ENCODE peak calls at places on chromosome 21, in ten cellular contexts. One of them, this sample, is unnamed.

GRCh38 chr21:33299181-33299752 is 25.5 kb upstream of the IFNAR1 start:
- DNase-seq in anterior cingulate cortex: no peak
- DNase-seq in fibroblast of pulmonary artery: no peak
- DNase-seq in RWPE1: peak; percentile 48
- DNase-seq in mucosa of descending colon: no peak
- DNase-seq in stimulated activated CD4-positive, alpha-beta T cell treated with anti-CD3 and anti-CD28 coated beads, TNF-alpha, amount 100 ng/mL, for 1 hour: no peak
- DNase-seq in memory B cell: peak; percentile 25
- DNase-seq in CD4-positive, alpha-beta T cell: peak; percentile 36
- DNase-seq in cardiac muscle cell: no peak
- DNase-seq in fibroblast of lung: no peak
- DNase-seq in this sample: no peak

GRCh38 chr21:44926364-44927101 is 5.8 kb upstream of the ITGB2 start:
- DNase-seq in anterior cingulate cortex: no peak
- DNase-seq in fibroblast of pulmonary artery: no peak
- DNase-seq in RWPE1: no peak
- DNase-seq in mucosa of descending colon: no peak
- DNase-seq in stimulated activated CD4-positive, alpha-beta T cell treated with anti-CD3 and anti-CD28 coated beads, TNF-alpha, amount 100 ng/mL, for 1 hour: peak; percentile 30
- DNase-seq in memory B cell: no peak
- DNase-seq in CD4-positive, alpha-beta T cell: peak; percentile 56
- DNase-seq in cardiac muscle cell: no peak
- DNase-seq in fibroblast of lung: no peak
- DNase-seq in this sample: no peak

GRCh38 chr21:44349847-44350772 is 3.3 kb upstream of the TRPM2 start:
- DNase-seq in anterior cingulate cortex: peak; percentile 27
- DNase-seq in fibroblast of pulmonary artery: no peak
- DNase-seq in RWPE1: no peak
- DNase-seq in mucosa of descending colon: no peak
- DNase-seq in stimulated activated CD4-positive, alpha-beta T cell treated with anti-CD3 and anti-CD28 coated beads, TNF-alpha, amount 100 ng/mL, for 1 hour: no peak
- DNase-seq in memory B cell: no peak
- DNase-seq in CD4-positive, alpha-beta T cell: no peak
- DNase-seq in cardiac muscle cell: no peak
- DNase-seq in fibroblast of lung: no peak
- DNase-seq in this sample: no peak

GRCh38 chr21:27812279-27812678 is 845.4 kb upstream of the ADAMTS5 start:
- DNase-seq in anterior cingulate cortex: no peak
- DNase-seq in fibroblast of pulmonary artery: peak; percentile 24
- DNase-seq in RWPE1: no peak
- DNase-seq in mucosa of descending colon: no peak
- DNase-seq in stimulated activated CD4-positive, alpha-beta T cell treated with anti-CD3 and anti-CD28 coated beads, TNF-alpha, amount 100 ng/mL, for 1 hour: no peak
- DNase-seq in memory B cell: no peak
- DNase-seq in CD4-positive, alpha-beta T cell: no peak
- DNase-seq in cardiac muscle cell: no peak
- DNase-seq in fibroblast of lung: peak; percentile 20
- DNase-seq in this sample: no peak

GRCh38 chr21:36487641-36488307 is 7.9 kb upstream of the CLDN14 start:
- DNase-seq in anterior cingulate cortex: no peak
- DNase-seq in fibroblast of pulmonary artery: peak; percentile 66
- DNase-seq in RWPE1: peak; percentile 38
- DNase-seq in mucosa of descending colon: peak; percentile 63
- DNase-seq in stimulated activated CD4-positive, alpha-beta T cell treated with anti-CD3 and anti-CD28 coated beads, TNF-alpha, amount 100 ng/mL, for 1 hour: no peak
- DNase-seq in memory B cell: no peak
- DNase-seq in CD4-positive, alpha-beta T cell: no peak
- DNase-seq in cardiac muscle cell: no peak
- DNase-seq in fibroblast of lung: no peak
- DNase-seq in this sample: no peak

GRCh38 chr21:22223385-22223784 is 1225.2 kb downstream of the NCAM2 start:
- DNase-seq in anterior cingulate cortex: no peak
- DNase-seq in fibroblast of pulmonary artery: peak; percentile 3
- DNase-seq in RWPE1: no peak
- DNase-seq in mucosa of descending colon: no peak
- DNase-seq in stimulated activated CD4-positive, alpha-beta T cell treated with anti-CD3 and anti-CD28 coated beads, TNF-alpha, amount 100 ng/mL, for 1 hour: no peak
- DNase-seq in memory B cell: no peak
- DNase-seq in CD4-positive, alpha-beta T cell: no peak
- DNase-seq in cardiac muscle cell: peak; percentile 10
- DNase-seq in fibroblast of lung: no peak
- DNase-seq in this sample: no peak

GRCh38 chr21:45017376-45017960 is 56.9 kb upstream of the ADARB1 start:
- DNase-seq in anterior cingulate cortex: no peak
- DNase-seq in fibroblast of pulmonary artery: no peak
- DNase-seq in RWPE1: no peak
- DNase-seq in mucosa of descending colon: no peak
- DNase-seq in stimulated activated CD4-positive, alpha-beta T cell treated with anti-CD3 and anti-CD28 coated beads, TNF-alpha, amount 100 ng/mL, for 1 hour: no peak
- DNase-seq in memory B cell: no peak
- DNase-seq in CD4-positive, alpha-beta T cell: no peak
- DNase-seq in cardiac muscle cell: no peak
- DNase-seq in fibroblast of lung: no peak
- DNase-seq in this sample: no peak

GRCh38 chr21:15935530-15935929 is 205.7 kb downstream of the USP25 start:
- DNase-seq in anterior cingulate cortex: no peak
- DNase-seq in fibroblast of pulmonary artery: peak; percentile 6
- DNase-seq in RWPE1: no peak
- DNase-seq in mucosa of descending colon: no peak
- DNase-seq in stimulated activated CD4-positive, alpha-beta T cell treated with anti-CD3 and anti-CD28 coated beads, TNF-alpha, amount 100 ng/mL, for 1 hour: no peak
- DNase-seq in memory B cell: no peak
- DNase-seq in CD4-positive, alpha-beta T cell: no peak
- DNase-seq in cardiac muscle cell: no peak
- DNase-seq in fibroblast of lung: no peak
- DNase-seq in this sample: no peak

GRCh38 chr21:42705346-42705745 is 51.9 kb downstream of the PDE9A start:
- DNase-seq in anterior cingulate cortex: no peak
- DNase-seq in fibroblast of pulmonary artery: no peak
- DNase-seq in RWPE1: no peak
- DNase-seq in mucosa of descending colon: no peak
- DNase-seq in stimulated activated CD4-positive, alpha-beta T cell treated with anti-CD3 and anti-CD28 coated beads, TNF-alpha, amount 100 ng/mL, for 1 hour: no peak
- DNase-seq in memory B cell: no peak
- DNase-seq in CD4-positive, alpha-beta T cell: no peak
- DNase-seq in cardiac muscle cell: no peak
- DNase-seq in fibroblast of lung: no peak
- DNase-seq in this sample: no peak

GRCh38 chr21:39083377-39084008 is 99.8 kb downstream of the PSMG1 start:
- DNase-seq in anterior cingulate cortex: no peak
- DNase-seq in fibroblast of pulmonary artery: peak; percentile 71
- DNase-seq in RWPE1: peak; percentile 75
- DNase-seq in mucosa of descending colon: peak; percentile 79
- DNase-seq in stimulated activated CD4-positive, alpha-beta T cell treated with anti-CD3 and anti-CD28 coated beads, TNF-alpha, amount 100 ng/mL, for 1 hour: no peak
- DNase-seq in memory B cell: no peak
- DNase-seq in CD4-positive, alpha-beta T cell: no peak
- DNase-seq in cardiac muscle cell: no peak
- DNase-seq in fibroblast of lung: peak; percentile 56
- DNase-seq in this sample: no peak

GRCh38 chr21:34519694-34520093 is 7.7 kb upstream of the KCNE1 start:
- DNase-seq in anterior cingulate cortex: no peak
- DNase-seq in fibroblast of pulmonary artery: no peak
- DNase-seq in RWPE1: no peak
- DNase-seq in mucosa of descending colon: no peak
- DNase-seq in stimulated activated CD4-positive, alpha-beta T cell treated with anti-CD3 and anti-CD28 coated beads, TNF-alpha, amount 100 ng/mL, for 1 hour: no peak
- DNase-seq in memory B cell: no peak
- DNase-seq in CD4-positive, alpha-beta T cell: no peak
- DNase-seq in cardiac muscle cell: no peak
- DNase-seq in fibroblast of lung: no peak
- DNase-seq in this sample: no peak

GRCh38 chr21:17690078-17690494 is 77.4 kb upstream of the BTG3 start:
- DNase-seq in anterior cingulate cortex: no peak
- DNase-seq in fibroblast of pulmonary artery: no peak
- DNase-seq in RWPE1: no peak
- DNase-seq in mucosa of descending colon: no peak
- DNase-seq in stimulated activated CD4-positive, alpha-beta T cell treated with anti-CD3 and anti-CD28 coated beads, TNF-alpha, amount 100 ng/mL, for 1 hour: no peak
- DNase-seq in memory B cell: no peak
- DNase-seq in CD4-positive, alpha-beta T cell: no peak
- DNase-seq in cardiac muscle cell: no peak
- DNase-seq in fibroblast of lung: no peak
- DNase-seq in this sample: no peak

GRCh38 chr21:45865106-45865835 is 116.3 kb upstream of the COL6A1 start:
- DNase-seq in anterior cingulate cortex: no peak
- DNase-seq in fibroblast of pulmonary artery: peak; percentile 88
- DNase-seq in RWPE1: peak; percentile 82
- DNase-seq in mucosa of descending colon: no peak
- DNase-seq in stimulated activated CD4-positive, alpha-beta T cell treated with anti-CD3 and anti-CD28 coated beads, TNF-alpha, amount 100 ng/mL, for 1 hour: no peak
- DNase-seq in memory B cell: no peak
- DNase-seq in CD4-positive, alpha-beta T cell: no peak
- DNase-seq in cardiac muscle cell: no peak
- DNase-seq in fibroblast of lung: peak; percentile 73
- DNase-seq in this sample: no peak

This sample was measured in NK-92 treated with Interleukin-12 subunit alpha and Interleukin-12 subunit beta, amount 100 ng/mL, for 24 hours.